ENCODE peak calls at places on chromosomes 7 and 10, in seven cellular contexts. One of them, this sample, is unnamed.

GRCh38 chr7:157521061-157521731 is 184.4 kb downstream of the DNAJB6 start:
- DNase-seq in endothelial cell: no peak
- DNase-seq in SK-MEL-5: no peak
- DNase-seq in hepatocyte: no peak
- DNase-seq in fibroblast of mammary gland: no peak
- DNase-seq in activated T-cell treated with anti-CD3 and anti-CD28 coated beads for 24 hours: no peak
- DNase-seq in fibroblast of lung: no peak
- DNase-seq in this sample: no peak

GRCh38 chr7:80630611-80631010 is 7.8 kb upstream of the CD36 start:
- DNase-seq in endothelial cell: no peak
- DNase-seq in SK-MEL-5: peak; percentile 48
- DNase-seq in hepatocyte: peak; percentile 32
- DNase-seq in fibroblast of mammary gland: peak; percentile 46
- DNase-seq in activated T-cell treated with anti-CD3 and anti-CD28 coated beads for 24 hours: no peak
- DNase-seq in fibroblast of lung: peak; percentile 12
- DNase-seq in this sample: peak; percentile 69

GRCh38 chr10:43259248-43259980 is 7.5 kb downstream of the RASGEF1A start:
- DNase-seq in endothelial cell: no peak
- DNase-seq in SK-MEL-5: no peak
- DNase-seq in hepatocyte: no peak
- DNase-seq in fibroblast of mammary gland: no peak
- DNase-seq in activated T-cell treated with anti-CD3 and anti-CD28 coated beads for 24 hours: no peak
- DNase-seq in fibroblast of lung: no peak
- DNase-seq in this sample: no peak

GRCh38 chr7:135575296-135575695 is 17.6 kb downstream of the NUP205 start:
- DNase-seq in endothelial cell: no peak
- DNase-seq in SK-MEL-5: no peak
- DNase-seq in hepatocyte: no peak
- DNase-seq in fibroblast of mammary gland: no peak
- DNase-seq in activated T-cell treated with anti-CD3 and anti-CD28 coated beads for 24 hours: no peak
- DNase-seq in fibroblast of lung: no peak
- DNase-seq in this sample: no peak

GRCh38 chr10:69685802-69686585 is 55.9 kb downstream of the FAM241B start:
- DNase-seq in endothelial cell: no peak
- DNase-seq in SK-MEL-5: no peak
- DNase-seq in hepatocyte: peak; percentile 49
- DNase-seq in fibroblast of mammary gland: peak; percentile 4
- DNase-seq in activated T-cell treated with anti-CD3 and anti-CD28 coated beads for 24 hours: no peak
- DNase-seq in fibroblast of lung: peak; percentile 49
- DNase-seq in this sample: peak; percentile 15

GRCh38 chr7:54390565-54390964 is 151.6 kb upstream of the VSTM2A start:
- DNase-seq in endothelial cell: no peak
- DNase-seq in SK-MEL-5: no peak
- DNase-seq in hepatocyte: no peak
- DNase-seq in fibroblast of mammary gland: no peak
- DNase-seq in activated T-cell treated with anti-CD3 and anti-CD28 coated beads for 24 hours: no peak
- DNase-seq in fibroblast of lung: no peak
- DNase-seq in this sample: no peak

GRCh38 chr7:47931788-47932425 is 16.4 kb downstream of the PKD1L1 start:
- DNase-seq in endothelial cell: no peak
- DNase-seq in SK-MEL-5: no peak
- DNase-seq in hepatocyte: no peak
- DNase-seq in fibroblast of mammary gland: peak; percentile 44
- DNase-seq in activated T-cell treated with anti-CD3 and anti-CD28 coated beads for 24 hours: no peak
- DNase-seq in fibroblast of lung: peak; percentile 83
- DNase-seq in this sample: no peak

GRCh38 chr7:1197997-1198632 is 34.6 kb upstream of the UNCX start:
- DNase-seq in endothelial cell: no peak
- DNase-seq in SK-MEL-5: no peak
- DNase-seq in hepatocyte: peak; percentile 57
- DNase-seq in fibroblast of mammary gland: peak; percentile 80
- DNase-seq in activated T-cell treated with anti-CD3 and anti-CD28 coated beads for 24 hours: no peak
- DNase-seq in fibroblast of lung: peak; percentile 79
- DNase-seq in this sample: peak; percentile 69

GRCh38 chr10:114638874-114639625 is 19.0 kb downstream of the ABLIM1 start:
- DNase-seq in endothelial cell: no peak
- DNase-seq in SK-MEL-5: no peak
- DNase-seq in hepatocyte: no peak
- DNase-seq in fibroblast of mammary gland: peak; percentile 88
- DNase-seq in activated T-cell treated with anti-CD3 and anti-CD28 coated beads for 24 hours: no peak
- DNase-seq in fibroblast of lung: peak; percentile 99
- DNase-seq in this sample: peak; percentile 75

GRCh38 chr7:4996696-4997222 is 37.8 kb upstream of the MMD2 start:
- DNase-seq in endothelial cell: no peak
- DNase-seq in SK-MEL-5: no peak
- DNase-seq in hepatocyte: no peak
- DNase-seq in fibroblast of mammary gland: no peak
- DNase-seq in activated T-cell treated with anti-CD3 and anti-CD28 coated beads for 24 hours: no peak
- DNase-seq in fibroblast of lung: no peak
- DNase-seq in this sample: no peak

GRCh38 chr7:77897004-77897547 is 98.5 kb downstream of the PHTF2 start:
- DNase-seq in endothelial cell: no peak
- DNase-seq in SK-MEL-5: no peak
- DNase-seq in hepatocyte: no peak
- DNase-seq in fibroblast of mammary gland: no peak
- DNase-seq in activated T-cell treated with anti-CD3 and anti-CD28 coated beads for 24 hours: no peak
- DNase-seq in fibroblast of lung: no peak
- DNase-seq in this sample: no peak

GRCh38 chr7:112167144-112167543 is 39.1 kb downstream of the DOCK4 start:
- DNase-seq in endothelial cell: no peak
- DNase-seq in SK-MEL-5: no peak
- DNase-seq in hepatocyte: no peak
- DNase-seq in fibroblast of mammary gland: no peak
- DNase-seq in activated T-cell treated with anti-CD3 and anti-CD28 coated beads for 24 hours: no peak
- DNase-seq in fibroblast of lung: no peak
- DNase-seq in this sample: no peak

GRCh38 chr10:43250925-43251663 is 15.8 kb downstream of the RASGEF1A start:
- DNase-seq in endothelial cell: no peak
- DNase-seq in SK-MEL-5: no peak
- DNase-seq in hepatocyte: no peak
- DNase-seq in fibroblast of mammary gland: no peak
- DNase-seq in activated T-cell treated with anti-CD3 and anti-CD28 coated beads for 24 hours: no peak
- DNase-seq in fibroblast of lung: no peak
- DNase-seq in this sample: no peak

GRCh38 chr10:35843524-35844171 is 201.6 kb upstream of the FZD8 start:
- DNase-seq in endothelial cell: no peak
- DNase-seq in SK-MEL-5: no peak
- DNase-seq in hepatocyte: no peak
- DNase-seq in fibroblast of mammary gland: no peak
- DNase-seq in activated T-cell treated with anti-CD3 and anti-CD28 coated beads for 24 hours: no peak
- DNase-seq in fibroblast of lung: no peak
- DNase-seq in this sample: no peak

GRCh38 chr7:101816499-101817030 is 861 bp upstream of the CUX1 start:
- DNase-seq in endothelial cell: peak; percentile 62
- DNase-seq in SK-MEL-5: peak; percentile 48
- DNase-seq in hepatocyte: peak; percentile 80
- DNase-seq in fibroblast of mammary gland: peak; percentile 28
- DNase-seq in activated T-cell treated with anti-CD3 and anti-CD28 coated beads for 24 hours: no peak
- DNase-seq in fibroblast of lung: peak; percentile 34
- DNase-seq in this sample: no peak

GRCh38 chr10:103125323-103126267 is 67.5 kb downstream of the NT5C2 start:
- DNase-seq in endothelial cell: no peak
- DNase-seq in SK-MEL-5: no peak
- DNase-seq in hepatocyte: no peak
- DNase-seq in fibroblast of mammary gland: no peak
- DNase-seq in activated T-cell treated with anti-CD3 and anti-CD28 coated beads for 24 hours: no peak
- DNase-seq in fibroblast of lung: peak; percentile 84
- DNase-seq in this sample: no peak

GRCh38 chr10:69333205-69333604 is 54.9 kb downstream of the HK1 start:
- DNase-seq in endothelial cell: no peak
- DNase-seq in SK-MEL-5: no peak
- DNase-seq in hepatocyte: peak; percentile 71
- DNase-seq in fibroblast of mammary gland: no peak
- DNase-seq in activated T-cell treated with anti-CD3 and anti-CD28 coated beads for 24 hours: no peak
- DNase-seq in fibroblast of lung: no peak
- DNase-seq in this sample: no peak

GRCh38 chr10:132405463-132405991 is 8.5 kb downstream of the PWWP2B start:
- DNase-seq in endothelial cell: no peak
- DNase-seq in SK-MEL-5: no peak
- DNase-seq in hepatocyte: no peak
- DNase-seq in fibroblast of mammary gland: no peak
- DNase-seq in activated T-cell treated with anti-CD3 and anti-CD28 coated beads for 24 hours: no peak
- DNase-seq in fibroblast of lung: no peak
- DNase-seq in this sample: no peak

GRCh38 chr7:104878577-104878976 is 135.4 kb upstream of the KMT2E start:
- DNase-seq in endothelial cell: no peak
- DNase-seq in SK-MEL-5: no peak
- DNase-seq in hepatocyte: no peak
- DNase-seq in fibroblast of mammary gland: no peak
- DNase-seq in activated T-cell treated with anti-CD3 and anti-CD28 coated beads for 24 hours: no peak
- DNase-seq in fibroblast of lung: no peak
- DNase-seq in this sample: no peak

This sample was measured in skeletal muscle cell.